ENCODE peak calls at places on chromosomes 12 and 14, in four cellular contexts. K is prostate gland, C is heart left ventricle, Q is esophagus muscularis mucosa. T is an unnamed sample.

GRCh38 chr12:71125515-71125914 is 32.3 kb downstream of the TSPAN8 start:
- DNase-seq in K (no peak), C (no peak), Q (no peak), T (no peak)

GRCh38 chr12:25347716-25348261 is 97.1 kb upstream of the KRAS start:
- DNase-seq in K (no peak), C (no peak), Q (no peak), T (no peak)

GRCh38 chr14:96445844-96446710 is 54.1 kb downstream of the AK7 start:
- DNase-seq in K (no peak), C (no peak), Q (no peak), T (no peak)

GRCh38 chr14:24332094-24332983 is 2.5 kb downstream of the ADCY4 start:
- DNase-seq in K (peak), C (peak), Q (no peak), T (peak)

GRCh38 chr14:65803886-65804285 is 391.4 kb downstream of the FUT8 start:
- DNase-seq in K (no peak), C (no peak), Q (no peak), T (no peak)

GRCh38 chr14:105315211-105315721 is 718 bp downstream of the PACS2 start:
- DNase-seq in K (peak), C (no peak), Q (no peak), T (no peak)

GRCh38 chr12:52076811-52077210 is 2.7 kb upstream of the SMIM41 start:
- DNase-seq in K (no peak), C (no peak), Q (no peak), T (no peak)

GRCh38 chr14:89237923-89238529 is 179.0 kb downstream of the FOXN3 start:
- DNase-seq in K (no peak), C (no peak), Q (no peak), T (no peak)

GRCh38 chr12:76206677-76207072 is 122.2 kb upstream of the NAP1L1 start:
- DNase-seq in K (no peak), C (no peak), Q (no peak), T (no peak)

GRCh38 chr12:27966870-27967269 is 5.7 kb downstream of the PTHLH start:
- DNase-seq in K (no peak), C (no peak), Q (no peak), T (no peak)

GRCh38 chr12:114961491-114961890 is 277.5 kb upstream of the TBX3 start:
- DNase-seq in K (no peak), C (no peak), Q (no peak), T (no peak)

GRCh38 chr14:44896275-44897040 is 65.3 kb downstream of the KLHL28 start:
- DNase-seq in K (no peak), C (no peak), Q (no peak), T (no peak)

GRCh38 chr12:51817027-51817953 is 31.2 kb downstream of the FIGNL2 start:
- DNase-seq in K (no peak), C (no peak), Q (no peak), T (no peak)

GRCh38 chr14:50821471-50822464 is 9.2 kb downstream of the NIN start:
- DNase-seq in K (no peak), C (no peak), Q (peak), T (no peak)

GRCh38 chr12:99137124-99137845 is 492.2 kb downstream of the APAF1 start:
- DNase-seq in K (no peak), C (no peak), Q (no peak), T (no peak)

GRCh38 chr14:103296007-103296406 is 38.0 kb upstream of the EIF5 start:
- DNase-seq in K (no peak), C (no peak), Q (no peak), T (no peak)

GRCh38 chr12:49389092-49389703 is 21.9 kb downstream of the SPATS2 start:
- DNase-seq in K (no peak), C (no peak), Q (no peak), T (no peak)

GRCh38 chr14:102015045-102015685 is 50.8 kb downstream of the DYNC1H1 start:
- DNase-seq in K (no peak), C (no peak), Q (no peak), T (no peak)

GRCh38 chr14:100532916-100533630 is 54.1 kb downstream of the BEGAIN start:
- DNase-seq in K (peak), C (peak), Q (peak), T (peak)

GRCh38 chr12:70843363-70843762 is 77.2 kb downstream of the PTPRR start:
- DNase-seq in K (no peak), C (no peak), Q (no peak), T (no peak)

GRCh38 chr14:59629384-59630158 is 53.0 kb upstream of the CCDC175 start:
- DNase-seq in K (no peak), C (no peak), Q (no peak), T (no peak)

GRCh38 chr12:115950959-115951358 is 326.5 kb downstream of the MED13L start:
- DNase-seq in K (no peak), C (no peak), Q (peak), T (no peak)

GRCh38 chr12:56766535-56766934 is 3.4 kb downstream of the HSD17B6 start:
- DNase-seq in K (no peak), C (no peak), Q (no peak), T (no peak)

GRCh38 chr12:101299346-101299745 is 19.4 kb downstream of the UTP20 start:
- DNase-seq in K (no peak), C (no peak), Q (no peak), T (no peak)

GRCh38 chr14:54317396-54317795 is 79.4 kb upstream of the CDKN3 start:
- DNase-seq in K (no peak), C (no peak), Q (no peak), T (no peak)

GRCh38 chr12:132187646-132188450 is 43.6 kb downstream of the NOC4L start:
- DNase-seq in K (no peak), C (no peak), Q (no peak), T (no peak)

GRCh38 chr14:29810064-29810463 is 117.6 kb downstream of the PRKD1 start:
- DNase-seq in K (no peak), C (no peak), Q (no peak), T (no peak)

GRCh38 chr12:65464930-65465329 is 186.4 kb downstream of the MSRB3 start:
- DNase-seq in K (no peak), C (no peak), Q (no peak), T (no peak)
- H3K4me3 ChIP-seq in K (no peak), C (no peak), Q (no peak), T (no peak)

GRCh38 chr12:10153271-10154144 is 18.4 kb downstream of the OLR1 start:
- DNase-seq in K (peak), C (peak), Q (peak), T (peak)
- TF ChIP-seq POLR2A in K (no peak), C (no peak), Q (no peak), T (no peak)

DNA sequence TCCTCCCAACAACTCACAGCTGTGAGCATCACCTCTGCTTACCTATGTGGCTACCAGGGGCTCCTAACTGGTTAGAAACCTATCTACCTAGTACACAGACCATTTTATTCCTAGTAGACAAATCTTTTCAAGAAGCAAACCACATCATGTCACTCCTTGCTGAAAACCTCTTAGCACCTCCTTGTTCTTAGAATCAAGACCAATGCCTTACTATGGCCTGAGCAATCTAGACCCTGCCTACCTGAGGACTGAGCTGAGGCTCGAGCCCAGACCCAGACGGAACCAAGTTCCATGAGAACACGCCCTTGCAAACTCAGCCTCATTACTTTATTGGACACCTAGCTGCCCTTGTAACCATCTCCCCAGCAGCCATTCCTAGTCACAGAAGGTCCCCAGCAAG is 32.6 kb downstream of the CMKLR1 start:
- DNase-seq in K (no peak), C (no peak), Q (no peak), T (no peak)
- H3K27ac ChIP-seq in K (peak), C (peak), Q (peak), T (peak)

GRCh38 chr12:6767301-6767591 is 1.1 kb downstream of the PTMS start:
- DNase-seq in K (no peak), C (no peak), Q (no peak), T (no peak)

GRCh38 chr12:6767592-6768384 is 1.6 kb downstream of the PTMS start:
- DNase-seq in K (peak), C (no peak), Q (no peak), T (no peak)

GRCh38 chr12:6769681-6770080 is 2.6 kb upstream of the LAG3 start:
- DNase-seq in K (no peak), C (no peak), Q (no peak), T (no peak)

GRCh38 chr12:6769003-6769389 is 2.8 kb downstream of the PTMS start:
- DNase-seq in K (peak), C (peak), Q (no peak), T (no peak)

GRCh38 chr12:6768385-6769002 is 2.3 kb downstream of the PTMS start:
- DNase-seq in K (peak), C (no peak), Q (no peak), T (no peak)
- H3K4me3 ChIP-seq in K (peak), C (peak), Q (peak), T (peak)

T was measured in gastrocnemius medialis.